ENCODE peak calls at places on chromosomes 13 and 19, in six cellular contexts. U, V, E, O, K and J are unnamed samples.

GRCh38 chr13:30744056-30744684 is 8.8 kb downstream of the ALOX5AP start:
- DNase-seq in O (no peak), E (no peak), U (no peak), V (peak), K (no peak), J (peak)

GRCh38 chr19:47471733-47472457 is at the start of gene SLC8A2:
- DNase-seq in K (peak), O (peak), V (peak), U (peak), E (peak), J (peak)

GRCh38 chr13:106597190-106597589 is 29.3 kb upstream of the ARGLU1 start:
- DNase-seq in V (no peak), E (no peak), K (no peak), U (no peak), O (no peak), J (no peak)

GRCh38 chr13:94351292-94352000 is 128.0 kb downstream of the DCT start:
- DNase-seq in V (no peak), U (no peak), E (no peak), K (no peak), O (no peak), J (no peak)

GRCh38 chr13:41267106-41267505 is 3.7 kb upstream of the MTRF1 start:
- DNase-seq in K (no peak), U (no peak), E (no peak), O (no peak), V (no peak), J (no peak)

GRCh38 chr19:1451916-1452801 is 2.2 kb downstream of the APC2 start:
- DNase-seq in V (no peak), E (no peak), K (peak), U (no peak), O (no peak), J (no peak)

GRCh38 chr19:6774821-6775707 is 2.6 kb downstream of the VAV1 start:
- DNase-seq in U (no peak), O (no peak), V (no peak), E (no peak), K (no peak), J (no peak)

GRCh38 chr19:11169896-11170678 is 14.5 kb upstream of the SPC24 start:
- DNase-seq in O (no peak), E (no peak), K (no peak), U (no peak), V (no peak), J (peak)

GRCh38 chr19:42469311-42470239 is 26.8 kb upstream of the CXCL17 start:
- DNase-seq in V (no peak), O (no peak), E (no peak), K (no peak), U (no peak), J (no peak)

GRCh38 chr13:42740753-42741152 is 40.6 kb upstream of the FAM216B start:
- DNase-seq in K (no peak), E (peak), O (no peak), V (peak), U (no peak), J (peak)

GRCh38 chr19:41597600-41598041 is 21.7 kb downstream of the CEACAM21 start:
- DNase-seq in U (peak), V (peak), O (peak), K (peak), E (peak), J (peak)

GRCh38 chr19:52742516-52742915 is 7.7 kb upstream of the ZNF611 start:
- DNase-seq in U (no peak), V (no peak), O (no peak), E (no peak), K (no peak), J (no peak)

GRCh38 chr13:54029226-54029625 is 1000.6 kb downstream of the OLFM4 start:
- DNase-seq in E (no peak), K (no peak), U (peak), V (peak), O (no peak), J (no peak)

GRCh38 chr19:44344255-44344654 is 12.2 kb downstream of the ZNF112 start:
- DNase-seq in K (no peak), O (no peak), V (no peak), U (no peak), E (no peak), J (no peak)

GRCh38 chr19:3976495-3977241 is 5.8 kb upstream of the DAPK3 start:
- DNase-seq in O (no peak), K (no peak), U (no peak), E (no peak), V (no peak), J (peak)

GRCh38 chr13:49776871-49777270 is 15.6 kb downstream of the KPNA3 start:
- DNase-seq in U (no peak), E (no peak), O (no peak), K (no peak), V (no peak), J (no peak)

GRCh38 chr19:42066075-42066754 is 3.8 kb downstream of the GRIK5 start:
- DNase-seq in V (no peak), E (peak), O (no peak), U (no peak), K (no peak), J (peak)